ENCODE peak calls at places on chromosomes 12 and 14, in ten cellular contexts. C is epithelial cell of esophagus, E is left ventricle myocardium inferior, K is H9, I is suprapubic skin, Q is GM23338, P is dorsolateral prefrontal cortex, B is fibroblast of pulmonary artery, Y is A549, M is fibroblast of mammary gland. N is an unnamed sample.

GRCh38 chr12:129079719-129080118 is 226.4 kb downstream of the GLT1D1 start:
- DNase-seq in E (no peak), B (no peak), I (no peak), Y (no peak), C (no peak), P (no peak), K (no peak), M (no peak), Q (no peak), N (no peak)

GRCh38 chr14:22471545-22472121 is 117.4 kb downstream of the DAD1 start:
- DNase-seq in E (peak; percentile 38), C (peak; percentile 65), K (peak; percentile 66), Q (peak; percentile 73), M (peak; percentile 37), I (no peak), B (peak; percentile 65), P (peak; percentile 39), Y (peak; percentile 32), N (no peak)

GRCh38 chr12:88108021-88108420 is 33.9 kb downstream of the CEP290 start:
- DNase-seq in E (no peak), P (no peak), C (peak; percentile 23), Y (no peak), K (no peak), B (peak; percentile 46), I (no peak), Q (no peak), M (peak; percentile 58), N (no peak)

GRCh38 chr12:125794401-125794800 is 729.2 kb downstream of the AACS start:
- DNase-seq in C (no peak), E (no peak), I (no peak), Q (no peak), Y (no peak), P (no peak), K (no peak), M (no peak), B (no peak), N (no peak)

GRCh38 chr12:38905480-38906351 is at the start of gene CPNE8:
- DNase-seq in I (peak; percentile 96), Y (peak; percentile 82), B (peak; percentile 81), P (peak; percentile 76), E (peak; percentile 86), K (peak; percentile 75), C (peak; percentile 67), Q (peak; percentile 68), M (peak; percentile 70), N (peak; percentile 94)

GRCh38 chr12:112524676-112525425 is 106.1 kb downstream of the PTPN11 start:
- DNase-seq in B (peak; percentile 21), C (peak; percentile 67), Y (peak; percentile 31), Q (peak; percentile 44), K (peak; percentile 51), P (no peak), I (no peak), E (no peak), M (peak; percentile 16), N (no peak)

GRCh38 chr12:97336896-97337751 is 125.5 kb upstream of the RMST start:
- DNase-seq in B (no peak), Y (no peak), K (no peak), P (no peak), Q (no peak), M (no peak), E (no peak), I (no peak), C (no peak), N (no peak)

GRCh38 chr12:64352181-64352580 is 38.4 kb downstream of the C12orf56 start:
- DNase-seq in Y (no peak), E (no peak), K (peak; percentile 37), C (no peak), M (no peak), I (no peak), P (no peak), Q (peak; percentile 26), B (no peak), N (no peak)

GRCh38 chr14:24436355-24437019 is 6.1 kb downstream of the SDR39U1 start:
- DNase-seq in I (peak; percentile 61), B (peak; percentile 87), Y (peak; percentile 85), K (no peak), E (no peak), M (peak; percentile 92), P (no peak), C (peak; percentile 70), Q (peak; percentile 77), N (no peak)

GRCh38 chr14:68285421-68286179 is 466.0 kb downstream of the RAD51B start:
- DNase-seq in P (no peak), Q (no peak), Y (no peak), E (no peak), C (no peak), B (no peak), I (no peak), M (peak; percentile 17), K (no peak), N (no peak)

GRCh38 chr12:12726543-12727093 is 9.4 kb downstream of the CDKN1B start:
- DNase-seq in P (no peak), E (no peak), Y (peak; percentile 41), K (no peak), M (peak; percentile 91), B (peak; percentile 70), Q (no peak), C (peak; percentile 63), I (no peak), N (no peak)

GRCh38 chr12:50533203-50533584 is 28.4 kb downstream of the DIP2B start:
- DNase-seq in C (no peak), M (no peak), K (no peak), P (no peak), E (no peak), B (peak; percentile 41), Q (no peak), Y (no peak), I (no peak), N (no peak)

GRCh38 chr14:81336009-81336408 is 64.1 kb downstream of the STON2 start:
- DNase-seq in M (no peak), P (no peak), I (no peak), E (no peak), K (no peak), Y (no peak), Q (no peak), C (no peak), B (no peak), N (no peak)

DNA sequence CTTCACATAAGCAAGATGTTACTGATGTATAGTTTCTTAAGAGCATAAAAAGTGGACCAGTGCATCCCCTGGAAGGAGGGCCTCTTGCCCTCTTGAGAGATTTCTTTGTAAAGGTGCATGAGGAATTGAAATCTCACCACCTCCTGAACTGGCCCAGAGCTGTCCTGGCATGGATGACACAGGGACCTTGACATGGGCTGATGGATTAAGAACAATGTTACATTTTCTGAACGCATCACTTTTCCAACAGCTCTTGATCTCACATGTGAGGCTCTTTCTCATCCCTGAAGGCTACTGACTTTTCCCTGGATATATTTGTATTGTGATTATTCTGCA is 360.4 kb downstream of the RGS6 start:
- DNase-seq in Q (no peak), M (no peak), C (no peak), E (no peak), K (no peak), P (no peak), B (no peak), Y (no peak), I (no peak), N (no peak)
- TF ChIP-seq CTCF in Q (no peak), M (no peak), C (no peak), E (peak; percentile 2), K (peak; percentile 3), P (no peak), B (no peak), Y (no peak), I (no peak), N (peak; percentile 50)

DNA sequence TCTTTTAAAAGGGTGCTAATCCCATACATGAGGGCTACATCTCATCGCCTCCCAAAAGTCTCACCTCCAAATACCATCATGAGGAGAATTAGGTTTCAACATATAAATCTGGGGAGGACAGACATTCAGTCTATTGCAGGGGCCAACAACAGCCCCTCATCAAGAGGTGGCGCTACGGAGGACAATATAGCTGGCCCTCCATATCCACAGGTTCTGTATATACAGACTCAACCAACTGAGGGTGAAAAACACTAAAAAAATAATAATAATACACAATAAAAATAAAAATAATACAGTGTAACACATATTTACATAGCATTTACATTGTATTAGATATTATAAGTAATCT is 19.1 kb upstream of the PCNX1 start:
- DNase-seq in P (no peak), I (no peak), E (no peak), Q (peak; percentile 40), Y (no peak), K (no peak), M (no peak), C (no peak), B (no peak), N (no peak)
- TF ChIP-seq CTCF in P (no peak), I (no peak), E (no peak), Q (peak; percentile 64), Y (no peak), K (peak; percentile 57), M (no peak), C (no peak), B (no peak), N (no peak)

GRCh38 chr12:15856097-15856982 is 25.8 kb upstream of the STRAP start:
- DNase-seq in Q (peak; percentile 72), E (no peak), B (peak; percentile 86), I (no peak), C (peak; percentile 72), P (no peak), Y (peak; percentile 31), M (peak; percentile 80), K (no peak), N (no peak)

GRCh38 chr12:15859136-15859535 is 23.1 kb upstream of the STRAP start:
- DNase-seq in Q (no peak), K (no peak), Y (no peak), P (no peak), C (no peak), I (no peak), B (peak; percentile 46), M (no peak), E (no peak), N (no peak)

GRCh38 chr12:15861404-15861803 is 20.8 kb upstream of the STRAP start:
- DNase-seq in I (no peak), K (no peak), M (peak; percentile 37), Q (no peak), E (no peak), C (no peak), B (peak; percentile 36), Y (no peak), P (no peak), N (no peak)

GRCh38 chr12:15855646-15856045 is 26.5 kb upstream of the STRAP start:
- DNase-seq in E (no peak), M (peak; percentile 85), B (peak; percentile 31), P (no peak), K (no peak), C (peak; percentile 21), I (no peak), Y (no peak), Q (no peak), N (no peak)

DNA sequence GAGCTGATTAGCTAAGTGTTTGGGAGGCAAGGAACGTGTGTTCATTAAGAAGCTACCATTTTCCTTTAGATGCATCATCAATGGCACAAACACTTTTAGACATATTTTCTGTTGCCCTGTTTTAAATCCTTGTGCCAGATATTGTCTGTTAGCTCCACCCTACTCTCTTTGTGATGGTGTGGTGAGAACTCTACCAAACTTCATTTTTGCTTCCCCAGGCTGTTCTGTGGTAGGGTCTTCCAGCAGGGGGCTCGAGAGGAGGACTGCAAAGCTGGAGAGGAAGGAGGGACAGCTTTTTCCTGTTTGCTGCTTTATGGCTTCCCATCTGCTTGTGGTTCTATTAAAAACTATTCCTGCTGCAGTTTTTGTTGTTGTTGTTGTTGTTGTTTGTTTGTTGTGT is 23.8 kb upstream of the STRAP start:
- DNase-seq in K (peak; percentile 62), P (no peak), I (no peak), C (no peak), E (no peak), Q (peak; percentile 63), M (no peak), B (no peak), Y (no peak), N (no peak)
- TF ChIP-seq CTCF in K (peak; percentile 55), P (no peak), I (no peak), C (no peak), E (no peak), Q (peak; percentile 64), M (no peak), B (peak; percentile 8), Y (peak; percentile 6), N (peak; percentile 18)

GRCh38 chr12:121648458-121649028 is 20.9 kb downstream of the MORN3 start:
- DNase-seq in K (no peak), P (no peak), M (no peak), I (no peak), B (no peak), Q (no peak), C (no peak), Y (no peak), E (no peak), N (no peak)
- TF ChIP-seq CTCF in K (no peak), P (no peak), M (no peak), I (no peak), B (no peak), Q (no peak), C (no peak), Y (no peak), E (no peak), N (no peak)